ENCODE peak calls at places on chromosomes 6 and 20, in eight cellular contexts. Q is left lung, I is GM23338, B is HFF-Myc, X is suprapubic skin, J is neural progenitor cell, R is transverse colon, U is spleen. T is an unnamed sample.

GRCh38 chr20:7938058-7938457 is 2.2 kb downstream of the HAO1 start:
- DNase-seq in Q (no peak), U (no peak), J (no peak), R (no peak), X (no peak), B (no peak), I (no peak), T (no peak)

GRCh38 chr20:41001497-41001896 is 27.1 kb upstream of the TOP1 start:
- DNase-seq in Q (no peak), X (no peak), J (no peak), B (no peak), U (no peak), I (no peak), R (no peak), T (no peak)

GRCh38 chr20:38094373-38094775 is 60.8 kb downstream of the RPRD1B start:
- DNase-seq in U (no peak), X (no peak), B (no peak), R (peak; percentile 33), J (no peak), I (no peak), Q (no peak), T (peak; percentile 83)

GRCh38 chr20:53926428-53927028 is 143.9 kb downstream of the BCAS1 start:
- DNase-seq in B (no peak), X (peak; percentile 59), R (peak; percentile 52), I (no peak), Q (no peak), U (no peak), J (no peak), T (no peak)

GRCh38 chr20:21184810-21185209 is 58.9 kb downstream of the KIZ start:
- DNase-seq in Q (no peak), R (no peak), B (no peak), I (no peak), J (no peak), U (no peak), X (no peak), T (no peak)

GRCh38 chr20:10524643-10525042 is 89.5 kb downstream of the SLX4IP start:
- DNase-seq in B (no peak), Q (no peak), X (no peak), R (no peak), J (no peak), U (no peak), I (no peak), T (no peak)

GRCh38 chr20:3924304-3925112 is 35.3 kb downstream of the PANK2 start:
- DNase-seq in U (peak; percentile 88), R (no peak), Q (peak; percentile 91), B (no peak), J (no peak), I (no peak), X (no peak), T (no peak)

GRCh38 chr20:38212806-38213606 is 47.5 kb downstream of the KIAA1755 start:
- DNase-seq in I (no peak), X (no peak), U (peak; percentile 66), B (no peak), R (no peak), Q (peak; percentile 59), J (no peak), T (peak; percentile 62)

GRCh38 chr6:41344865-41345264 is 9.5 kb downstream of the NCR2 start:
- DNase-seq in B (no peak), U (no peak), J (no peak), Q (no peak), R (no peak), I (no peak), X (no peak), T (no peak)

GRCh38 chr20:23918101-23918862 is 38.7 kb upstream of the CST5 start:
- DNase-seq in J (no peak), B (no peak), X (no peak), I (no peak), U (no peak), R (no peak), Q (no peak), T (no peak)

GRCh38 chr20:38859070-38859690 is 53.7 kb downstream of the PPP1R16B start:
- DNase-seq in Q (no peak), U (no peak), B (no peak), I (no peak), J (no peak), R (peak; percentile 47), X (no peak), T (no peak)

GRCh38 chr6:142210606-142211005 is 63.5 kb downstream of the VTA1 start:
- DNase-seq in R (no peak), J (no peak), Q (no peak), U (no peak), X (no peak), I (no peak), B (no peak), T (no peak)

GRCh38 chr6:80005406-80005805 is 957 bp downstream of the TTK start:
- DNase-seq in I (no peak), B (no peak), Q (no peak), J (no peak), X (no peak), R (no peak), U (no peak), T (no peak)

GRCh38 chr20:13207016-13207415 is 14.1 kb upstream of the ISM1 start:
- DNase-seq in R (no peak), Q (no peak), X (no peak), J (no peak), B (no peak), U (no peak), I (no peak), T (no peak)

GRCh38 chr6:82333781-82334180 is 29.8 kb upstream of the TPBG start:
- DNase-seq in J (no peak), B (no peak), R (no peak), Q (no peak), I (no peak), X (no peak), U (no peak), T (no peak)

GRCh38 chr6:45613678-45614077 is 235.9 kb upstream of the SUPT3H start:
- DNase-seq in U (no peak), R (peak; percentile 34), J (no peak), B (no peak), I (no peak), X (no peak), Q (no peak), T (peak; percentile 79)
- TF ChIP-seq CTCF in U (no peak), R (no peak), J (no peak), B (no peak), I (no peak), X (no peak), Q (no peak), T (no peak)

DNA sequence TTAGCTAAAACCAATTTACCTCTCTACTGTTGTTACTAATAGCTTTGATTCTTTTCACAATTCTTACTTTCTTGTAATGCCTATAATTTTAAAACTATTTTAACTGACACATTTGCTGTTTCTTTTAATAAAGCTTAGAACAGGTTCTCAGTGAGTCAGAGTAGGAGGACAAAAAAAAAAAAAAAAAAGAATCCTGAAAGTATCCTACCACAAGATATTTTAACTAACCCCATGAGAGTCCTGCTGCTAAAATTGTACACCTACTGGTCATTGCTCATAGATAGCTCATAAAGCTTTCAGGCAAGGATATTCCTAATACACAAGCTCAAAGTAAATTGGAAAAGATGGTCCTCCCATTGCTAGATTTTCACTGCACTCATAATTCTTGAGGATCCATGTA is 301.0 kb downstream of the CENPW start:
- DNase-seq in B (no peak), J (no peak), R (no peak), I (no peak), Q (no peak), U (no peak), X (no peak), T (no peak)
- H3K4me3 ChIP-seq in B (no peak overlapping the region), J (no peak overlapping the region), R (no peak overlapping the region), I (no peak overlapping the region), Q (no peak overlapping the region), U (no peak overlapping the region), X (no peak overlapping the region), T (no peak overlapping the region)

GRCh38 chr6:16799279-16800193 is 38.3 kb upstream of the ATXN1 start:
- DNase-seq in J (no peak), B (no peak), I (no peak), X (no peak), R (no peak), U (no peak), Q (no peak), T (no peak)

GRCh38 chr6:16803294-16804006 is 42.2 kb upstream of the ATXN1 start:
- DNase-seq in J (peak; percentile 31), X (no peak), Q (no peak), B (no peak), I (peak; percentile 92), R (peak; percentile 14), U (no peak), T (peak; percentile 82)

GRCh38 chr6:16802071-16802470 is 40.8 kb upstream of the ATXN1 start:
- DNase-seq in R (no peak), X (no peak), I (no peak), U (no peak), B (peak; percentile 88), J (no peak), Q (no peak), T (no peak)

GRCh38 chr6:16804007-16804303 is 42.7 kb upstream of the ATXN1 start:
- DNase-seq in I (no peak), B (no peak), Q (no peak), J (no peak), U (no peak), R (no peak), X (no peak), T (no peak)

GRCh38 chr6:16800942-16801341 is 39.7 kb upstream of the ATXN1 start:
- DNase-seq in B (no peak), X (no peak), U (no peak), Q (no peak), I (no peak), R (no peak), J (no peak), T (no peak)
- TF ChIP-seq CTCF in B (no peak), X (no peak), U (no peak), Q (no peak), I (no peak), R (no peak), J (no peak), T (no peak)

GRCh38 chr20:18466574-18466893 is 296 bp downstream of the DZANK1 start:
- DNase-seq in Q (no peak), R (no peak), J (no peak), X (no peak), U (no peak), I (no peak), B (no peak), T (no peak)

GRCh38 chr20:18466894-18467678 is at the start of the genes DZANK1 and POLR3F:
- DNase-seq in R (peak; percentile 96), J (peak; percentile 99), X (peak; percentile 95), U (peak; percentile 98), Q (peak; percentile 98), I (peak; percentile 99), B (peak; percentile 86), T (peak; percentile 96)

GRCh38 chr20:18465536-18466200 is 1.2 kb downstream of the DZANK1 start:
- DNase-seq in X (no peak), Q (no peak), U (no peak), B (no peak), I (no peak), R (no peak), J (no peak), T (no peak)
- H3K4me3 ChIP-seq in X (no peak overlapping the region), Q (no peak overlapping the region), U (peak overlapping the region; percentile 93), B (peak overlapping the region; percentile 68), I (peak overlapping the region; percentile 91), R (peak overlapping the region; percentile 77), J (peak overlapping the region; percentile 83), T (no peak overlapping the region)